ENCODE peak calls at places on chromosome 21, in seven cellular contexts. W is uterus, D is HCT116, Q is stomach, X is NB4, Y is ovary, K is upper lobe of left lung. U is an unnamed sample.
A peak's percentile ranks its signal among the peaks of the same experiment; 100 is the strongest.

GRCh38 chr21:46401186-46401910 is 57.3 kb upstream of the DIP2A start:
- DNase-seq in W (no peak), D (no peak), Q (no peak), X (no peak), Y (no peak), K (no peak), U (no peak)

GRCh38 chr21:42806489-42807140 is 72.7 kb downstream of the WDR4 start:
- DNase-seq in W (no peak), D (no peak), Q (no peak), X (no peak), Y (no peak), K (no peak), U (no peak)

GRCh38 chr21:45887121-45887611 is 94.4 kb upstream of the COL6A1 start:
- DNase-seq in W (no peak), D (no peak), Q (no peak), X (no peak), Y (no peak), K (no peak), U (no peak)

GRCh38 chr21:42135386-42136040 is 64.4 kb downstream of the UMODL1 start:
- DNase-seq in W (no peak), D (no peak), Q (no peak), X (no peak), Y (no peak), K (no peak), U (no peak)

GRCh38 chr21:39660191-39660590 is 47.5 kb downstream of the B3GALT5 start:
- DNase-seq in W (no peak), D (no peak), Q (no peak), X (no peak), Y (no peak), K (no peak), U (no peak)

GRCh38 chr21:25127811-25128210 is 479.5 kb downstream of the MRPL39 start:
- DNase-seq in W (no peak), D (no peak), Q (no peak), X (no peak), Y (no peak), K (no peak), U (no peak)

GRCh38 chr21:46180778-46181391 is 3.4 kb downstream of the SPATC1L start:
- DNase-seq in W (no peak), D (no peak), Q (no peak), X (no peak), Y (no peak), K (peak; percentile 75), U (no peak)

GRCh38 chr21:26715878-26716506 is 129.2 kb downstream of the ADAMTS1 start:
- DNase-seq in W (peak; percentile 25), D (no peak), Q (peak; percentile 44), X (peak; percentile 22), Y (no peak), K (no peak), U (peak; percentile 48)

GRCh38 chr21:41777934-41778815 is 11.3 kb upstream of the RIPK4 start:
- DNase-seq in W (peak; percentile 85), D (peak; percentile 84), Q (peak; percentile 94), X (peak; percentile 52), Y (peak; percentile 83), K (peak; percentile 96), U (peak; percentile 37)

GRCh38 chr21:38688068-38688467 is 117.7 kb upstream of the ETS2 start:
- DNase-seq in W (no peak), D (no peak), Q (no peak), X (no peak), Y (no peak), K (no peak), U (no peak)

GRCh38 chr21:41360072-41360821 is 1.6 kb upstream of the MX2 start:
- DNase-seq in W (peak; percentile 62), D (no peak), Q (peak; percentile 79), X (no peak), Y (no peak), K (no peak), U (no peak)

GRCh38 chr21:39673163-39673562 is 60.4 kb downstream of the B3GALT5 start:
- DNase-seq in W (no peak), D (no peak), Q (no peak), X (no peak), Y (no peak), K (no peak), U (no peak)

GRCh38 chr21:38267136-38267535 is 10.3 kb downstream of the KCNJ15 start:
- DNase-seq in W (no peak), D (no peak), Q (no peak), X (no peak), Y (no peak), K (no peak), U (no peak)

GRCh38 chr21:43927591-43928229 is 62.7 kb downstream of the AGPAT3 start:
- DNase-seq in W (no peak), D (no peak), Q (no peak), X (no peak), Y (no peak), K (peak; percentile 65), U (no peak)
- TF ChIP-seq POLR2A in W (no peak), D (no peak), Q (no peak), X (no peak), Y (no peak), K (no peak), U (no peak)

GRCh38 chr21:33488936-33489335 is 2.6 kb downstream of the DNAJC28 start:
- DNase-seq in W (no peak), D (no peak), Q (no peak), X (no peak), Y (no peak), K (no peak), U (no peak)

GRCh38 chr21:33487996-33488395 is 3.5 kb downstream of the DNAJC28 start:
- DNase-seq in W (no peak), D (no peak), Q (no peak), X (no peak), Y (no peak), K (no peak), U (no peak)

GRCh38 chr21:33492571-33492970 is 1.1 kb upstream of the DNAJC28 start:
- DNase-seq in W (no peak), D (no peak), Q (no peak), X (peak; percentile 53), Y (no peak), K (no peak), U (no peak)

GRCh38 chr21:33490991-33491372 is 534 bp downstream of the DNAJC28 start:
- DNase-seq in W (no peak), D (peak; percentile 7), Q (no peak), X (no peak), Y (no peak), K (no peak), U (no peak)

DNA sequence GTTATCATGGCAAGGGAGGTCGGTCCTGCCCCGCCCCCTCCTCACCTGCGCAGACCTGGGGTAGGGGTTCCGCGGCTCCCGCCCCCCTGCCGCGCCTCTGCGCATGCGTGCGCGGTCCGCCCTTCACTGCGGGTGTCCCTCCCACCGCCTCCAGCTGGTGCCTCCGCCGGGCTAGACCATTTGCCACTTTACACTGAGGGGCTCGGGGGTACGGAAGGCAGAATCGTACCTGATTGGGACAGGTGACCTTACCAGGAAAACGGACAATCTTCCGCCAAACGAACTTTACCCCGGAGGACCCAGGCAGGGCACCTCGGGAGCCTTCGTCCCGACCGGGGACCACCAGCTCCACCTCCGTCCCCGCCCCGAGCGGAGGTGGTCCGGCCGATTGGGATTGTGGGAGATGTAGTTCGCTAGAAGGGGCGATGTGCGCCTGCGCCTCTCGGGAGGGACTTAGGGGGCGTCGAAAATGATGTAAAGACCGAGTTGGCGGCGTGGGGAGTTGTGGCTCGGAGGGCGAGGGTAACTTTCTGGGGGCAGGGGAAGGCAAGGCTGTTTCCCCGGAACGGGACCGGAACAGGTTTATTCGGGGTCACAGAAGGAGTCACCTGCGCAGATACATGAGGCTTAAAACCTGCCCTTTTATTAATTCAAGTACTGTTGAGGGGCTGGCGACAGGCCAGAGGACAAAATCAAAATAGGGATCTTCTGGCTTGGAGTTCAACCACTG is at the start of gene DNAJC28:
- DNase-seq in W (peak; percentile 94), D (peak; percentile 85), Q (peak; percentile 94), X (peak; percentile 93), Y (peak; percentile 92), K (peak; percentile 95), U (peak; percentile 96)
- TF ChIP-seq POLR2A in W (no peak), D (peak; percentile 28), Q (no peak), X (peak; percentile 47), Y (peak; percentile 45), K (peak; percentile 50), U (peak; percentile 63)

DNA sequence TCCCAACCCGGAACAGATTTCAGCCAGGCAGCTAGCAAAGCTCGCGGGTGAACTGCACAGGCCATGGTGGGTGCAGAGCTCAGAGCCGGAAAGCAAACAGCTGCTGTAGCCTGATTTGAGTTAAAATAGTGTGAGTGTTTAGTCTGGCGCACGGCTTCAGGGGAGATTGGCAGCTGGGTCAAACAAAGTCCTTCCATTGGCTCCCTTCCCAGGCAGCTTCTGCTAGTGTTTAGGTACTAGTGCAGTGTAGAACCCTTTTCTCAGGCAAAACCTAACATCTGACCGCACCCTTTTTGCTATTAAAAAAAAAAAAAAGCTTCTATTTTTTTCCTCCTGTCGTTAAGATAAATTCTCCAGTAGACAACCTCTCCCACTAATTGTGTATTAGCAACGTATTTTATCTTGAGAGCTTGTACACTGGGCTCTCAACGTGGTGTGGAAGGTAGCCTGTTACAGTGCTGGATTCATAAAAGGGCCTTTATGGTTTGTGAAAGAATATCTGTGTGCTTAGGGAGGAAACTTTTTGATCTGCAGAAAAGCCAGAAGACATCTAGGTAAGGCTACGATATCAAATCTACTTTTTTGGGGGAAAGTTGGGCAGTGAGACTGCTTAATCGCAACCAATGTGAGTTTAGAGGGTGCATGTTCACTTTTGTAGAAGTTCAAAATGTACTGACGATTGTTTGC is 689.5 kb downstream of the USP25 start:
- DNase-seq in W (peak; percentile 76), D (no peak), Q (peak; percentile 81), X (no peak), Y (peak; percentile 89), K (no peak), U (no peak)
- TF ChIP-seq POLR2A in W (no peak), D (no peak), Q (no peak), X (no peak), Y (no peak), K (no peak), U (no peak)

DNA sequence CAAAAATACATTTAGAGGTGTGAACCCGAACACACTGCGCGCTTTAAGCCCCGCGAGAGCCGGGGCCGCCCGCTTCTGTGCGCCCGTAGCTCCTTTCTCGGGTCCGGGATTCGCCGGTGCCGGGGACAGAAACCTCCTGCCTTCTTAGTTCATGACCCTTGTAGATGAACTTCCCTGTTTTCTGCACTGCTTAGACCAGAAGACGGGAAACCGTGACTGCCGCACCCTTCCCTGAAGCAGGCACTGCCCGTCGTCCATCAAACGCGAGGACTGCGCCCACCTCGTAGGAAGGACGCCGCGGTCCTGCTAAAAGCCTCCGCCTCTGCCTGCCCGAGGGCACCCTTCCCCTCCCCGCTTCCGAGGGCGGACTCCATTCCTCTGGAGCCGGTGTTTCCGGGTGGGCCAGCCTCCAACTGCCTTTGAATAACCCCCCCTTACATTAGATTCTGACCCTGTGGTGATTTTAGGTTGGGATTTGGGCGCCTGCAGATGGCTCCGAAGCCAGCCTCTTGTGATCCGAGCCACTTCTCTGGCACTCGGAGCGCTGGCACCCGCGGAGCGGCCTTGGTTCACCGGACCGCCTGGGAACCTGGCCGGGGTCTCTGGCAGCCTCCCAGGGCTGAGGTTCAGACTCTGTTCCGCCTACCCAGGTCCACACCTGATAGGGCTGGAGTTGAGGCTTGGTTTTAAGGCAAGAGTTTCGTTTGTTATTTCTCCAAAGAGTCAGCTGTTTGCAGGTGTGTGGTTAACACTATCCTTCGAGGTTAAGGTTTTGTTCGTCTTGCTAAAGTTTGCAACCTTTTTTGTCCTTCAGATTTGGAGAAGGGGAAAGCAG is 1.2 kb upstream of the PTTG1IP start:
- DNase-seq in W (peak; percentile 63), D (no peak), Q (peak; percentile 66), X (peak; percentile 50), Y (peak; percentile 68), K (peak; percentile 89), U (peak; percentile 72)
- TF ChIP-seq POLR2A in W (no peak), D (no peak), Q (no peak), X (no peak), Y (no peak), K (no peak), U (no peak)

GRCh38 chr21:36385233-36385908 is at the start of gene CHAF1B:
- DNase-seq in W (peak; percentile 83), D (peak; percentile 51), Q (peak; percentile 85), X (peak; percentile 78), Y (peak; percentile 90), K (peak; percentile 96), U (peak; percentile 87)
- TF ChIP-seq POLR2A in W (no peak), D (peak; percentile 72), Q (no peak), X (peak; percentile 83), Y (peak; percentile 57), K (no peak), U (peak; percentile 68)

U was measured in erythroblast.